ENCODE peak calls at places on chromosomes 3 and 15, in five cellular contexts. One of them, this sample, is unnamed.
A peak's percentile ranks its signal among the peaks of the same experiment; 100 is the strongest.

GRCh38 chr3:7015683-7016440 is 154.9 kb downstream of the GRM7 start:
- DNase-seq in SJSA1: no peak
- DNase-seq in MM.1S: no peak
- DNase-seq in iPS DF 6.9: no peak
- DNase-seq in heart left ventricle: no peak
- DNase-seq in this sample: no peak

GRCh38 chr3:31440878-31441277 is 91.8 kb upstream of the STT3B start:
- DNase-seq in SJSA1: no peak
- DNase-seq in MM.1S: no peak
- DNase-seq in iPS DF 6.9: no peak
- DNase-seq in heart left ventricle: no peak
- DNase-seq in this sample: no peak

GRCh38 chr15:60554494-60554893 is 75.6 kb upstream of the ICE2 start:
- DNase-seq in SJSA1: no peak
- DNase-seq in MM.1S: no peak
- DNase-seq in iPS DF 6.9: no peak
- DNase-seq in heart left ventricle: no peak
- DNase-seq in this sample: no peak

GRCh38 chr15:69559440-69560215 is 107.0 kb downstream of the RPLP1 start:
- DNase-seq in SJSA1: no peak
- DNase-seq in MM.1S: no peak
- DNase-seq in iPS DF 6.9: no peak
- DNase-seq in heart left ventricle: no peak
- DNase-seq in this sample: no peak

GRCh38 chr3:142987080-142987700 is 14.2 kb upstream of the U2SURP start:
- DNase-seq in SJSA1: peak; percentile 15
- DNase-seq in MM.1S: peak; percentile 71
- DNase-seq in iPS DF 6.9: no peak
- DNase-seq in heart left ventricle: no peak
- DNase-seq in this sample: no peak

GRCh38 chr3:103381286-103381685 is 946.5 kb downstream of the ZPLD1 start:
- DNase-seq in SJSA1: no peak
- DNase-seq in MM.1S: no peak
- DNase-seq in iPS DF 6.9: no peak
- DNase-seq in heart left ventricle: no peak
- DNase-seq in this sample: no peak

GRCh38 chr3:120773932-120774331 is 31.4 kb downstream of the GTF2E1 start:
- DNase-seq in SJSA1: no peak
- DNase-seq in MM.1S: no peak
- DNase-seq in iPS DF 6.9: no peak
- DNase-seq in heart left ventricle: no peak
- DNase-seq in this sample: no peak

GRCh38 chr3:107985496-107985895 is 105.3 kb downstream of the CD47 start:
- DNase-seq in SJSA1: no peak
- DNase-seq in MM.1S: no peak
- DNase-seq in iPS DF 6.9: no peak
- DNase-seq in heart left ventricle: no peak
- DNase-seq in this sample: no peak

GRCh38 chr3:181727122-181728036 is 15.7 kb downstream of the SOX2 start:
- DNase-seq in SJSA1: peak; percentile 70
- DNase-seq in MM.1S: peak; percentile 46
- DNase-seq in iPS DF 6.9: no peak
- DNase-seq in heart left ventricle: no peak
- DNase-seq in this sample: no peak

GRCh38 chr15:90099072-90099867 is 3.0 kb downstream of the IDH2 start:
- DNase-seq in SJSA1: no peak
- DNase-seq in MM.1S: peak; percentile 91
- DNase-seq in iPS DF 6.9: no peak
- DNase-seq in heart left ventricle: no peak
- DNase-seq in this sample: no peak

GRCh38 chr3:159978353-159978752 is 10.3 kb upstream of the IL12A start:
- DNase-seq in SJSA1: no peak
- DNase-seq in MM.1S: peak; percentile 82
- DNase-seq in iPS DF 6.9: no peak
- DNase-seq in heart left ventricle: peak; percentile 43
- DNase-seq in this sample: no peak

GRCh38 chr3:30752961-30753360 is 141.5 kb downstream of the GADL1 start:
- DNase-seq in SJSA1: no peak
- DNase-seq in MM.1S: no peak
- DNase-seq in iPS DF 6.9: no peak
- DNase-seq in heart left ventricle: no peak
- DNase-seq in this sample: no peak

GRCh38 chr3:176807938-176808337 is 389.3 kb downstream of the TBL1XR1 start:
- DNase-seq in SJSA1: no peak
- DNase-seq in MM.1S: no peak
- DNase-seq in iPS DF 6.9: no peak
- DNase-seq in heart left ventricle: no peak
- DNase-seq in this sample: no peak

GRCh38 chr15:90855139-90855538 is 13.2 kb upstream of the FURIN start:
- DNase-seq in SJSA1: no peak
- DNase-seq in MM.1S: no peak
- DNase-seq in iPS DF 6.9: no peak
- DNase-seq in heart left ventricle: no peak
- DNase-seq in this sample: no peak

GRCh38 chr15:100919481-100920405 is 586 bp downstream of the LRRK1 start:
- DNase-seq in SJSA1: peak; percentile 50
- DNase-seq in MM.1S: peak; percentile 37
- DNase-seq in iPS DF 6.9: no peak
- DNase-seq in heart left ventricle: no peak
- DNase-seq in this sample: peak; percentile 28

GRCh38 chr3:138687236-138687635 is 78.7 kb downstream of the FAIM start:
- DNase-seq in SJSA1: no peak
- DNase-seq in MM.1S: no peak
- DNase-seq in iPS DF 6.9: no peak
- DNase-seq in heart left ventricle: no peak
- DNase-seq in this sample: no peak

GRCh38 chr3:138686771-138687221 is 78.2 kb downstream of the FAIM start:
- DNase-seq in SJSA1: no peak
- DNase-seq in MM.1S: peak; percentile 91
- DNase-seq in iPS DF 6.9: no peak
- DNase-seq in heart left ventricle: no peak
- DNase-seq in this sample: no peak

GRCh38 chr3:138692152-138692551 is 83.6 kb downstream of the FAIM start:
- DNase-seq in SJSA1: no peak
- DNase-seq in MM.1S: no peak
- DNase-seq in iPS DF 6.9: no peak
- DNase-seq in heart left ventricle: no peak
- DNase-seq in this sample: peak; percentile 24

GRCh38 chr3:138690036-138690435 is 81.5 kb downstream of the FAIM start:
- DNase-seq in SJSA1: no peak
- DNase-seq in MM.1S: no peak
- DNase-seq in iPS DF 6.9: no peak
- DNase-seq in heart left ventricle: no peak
- DNase-seq in this sample: no peak

GRCh38 chr3:138688871-138689299 is 80.3 kb downstream of the FAIM start:
- DNase-seq in SJSA1: no peak
- DNase-seq in MM.1S: peak; percentile 79
- DNase-seq in iPS DF 6.9: no peak
- DNase-seq in heart left ventricle: no peak
- DNase-seq in this sample: no peak
- H3K4me3 ChIP-seq in SJSA1: no peak overlapping the region
- H3K4me3 ChIP-seq in MM.1S: peak overlapping the region; percentile 15
- H3K4me3 ChIP-seq in iPS DF 6.9: no peak overlapping the region
- H3K4me3 ChIP-seq in heart left ventricle: no peak overlapping the region
- H3K4me3 ChIP-seq in this sample: no peak overlapping the region

DNA sequence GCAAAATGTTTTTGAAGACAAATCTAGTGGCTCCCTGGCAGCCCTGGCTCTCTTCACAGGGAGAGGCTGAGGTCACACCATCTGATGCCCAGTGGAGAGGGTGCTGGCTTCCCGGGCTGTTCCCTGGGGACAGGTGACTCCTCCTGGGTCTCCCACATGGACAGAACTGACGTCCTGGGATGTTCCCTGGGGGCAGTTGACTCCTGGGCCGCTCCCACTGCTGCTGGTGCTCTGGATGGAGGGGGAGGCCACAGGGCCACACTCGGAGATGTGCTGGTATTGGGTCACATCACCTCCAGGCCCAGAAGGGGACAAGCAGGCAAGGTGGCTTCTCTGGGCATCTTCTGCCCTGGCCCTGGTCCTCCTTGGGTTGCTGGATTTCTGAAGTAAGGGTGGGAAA is 27.8 kb upstream of the ACAD9 start:
- DNase-seq in SJSA1: no peak
- DNase-seq in MM.1S: no peak
- DNase-seq in iPS DF 6.9: no peak
- DNase-seq in heart left ventricle: no peak
- DNase-seq in this sample: no peak
- H3K27ac ChIP-seq in SJSA1: no peak overlapping the region
- H3K27ac ChIP-seq in MM.1S: no peak overlapping the region
- H3K27ac ChIP-seq in iPS DF 6.9: no peak overlapping the region
- H3K27ac ChIP-seq in heart left ventricle: no peak overlapping the region
- H3K27ac ChIP-seq in this sample: no peak overlapping the region

DNA sequence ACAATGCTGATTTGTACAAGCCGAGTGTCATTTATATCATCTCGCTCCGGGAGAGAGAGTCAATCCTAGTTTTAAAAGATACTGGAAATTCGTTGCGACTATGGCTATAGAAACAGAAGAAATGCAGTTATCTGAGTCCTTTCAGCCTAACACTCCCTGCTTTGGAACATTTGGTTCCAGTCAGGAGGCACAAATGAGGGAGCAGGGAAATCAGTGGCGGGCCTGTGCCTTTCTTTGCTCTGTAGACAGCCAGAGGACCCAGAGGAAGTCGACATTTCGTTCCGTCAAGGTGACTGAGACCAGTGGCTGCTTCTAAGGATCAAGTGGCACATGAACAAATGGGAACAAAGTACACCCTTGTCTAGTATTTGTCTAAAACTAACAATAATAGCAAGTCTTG is 745 bp upstream of the RIOX2 start:
- DNase-seq in SJSA1: no peak
- DNase-seq in MM.1S: no peak
- DNase-seq in iPS DF 6.9: no peak
- DNase-seq in heart left ventricle: no peak
- DNase-seq in this sample: no peak
- H3K4me3 ChIP-seq in SJSA1: no peak overlapping the region
- H3K4me3 ChIP-seq in MM.1S: peak overlapping the region; percentile 12
- H3K4me3 ChIP-seq in iPS DF 6.9: no peak overlapping the region
- H3K4me3 ChIP-seq in heart left ventricle: no peak overlapping the region
- H3K4me3 ChIP-seq in this sample: no peak overlapping the region

GRCh38 chr3:48564022-48564421 is 441 bp upstream of the UCN2 start:
- DNase-seq in SJSA1: peak; percentile 84
- DNase-seq in MM.1S: no peak
- DNase-seq in iPS DF 6.9: no peak
- DNase-seq in heart left ventricle: peak; percentile 32
- DNase-seq in this sample: no peak
- H3K27ac ChIP-seq in SJSA1: peak overlapping the region; percentile 86
- H3K27ac ChIP-seq in MM.1S: no peak overlapping the region
- H3K27ac ChIP-seq in iPS DF 6.9: no peak overlapping the region
- H3K27ac ChIP-seq in heart left ventricle: no peak overlapping the region
- H3K27ac ChIP-seq in this sample: no peak overlapping the region